ENCODE peak calls at places on chromosomes 1 and 21, in nine cellular contexts. V, D, U, H, K, O, X, Z and S are unnamed samples.

GRCh38 chr1:26164036-26164927 is 4.5 kb downstream of the C1orf232 start:
- DNase-seq in X (no peak), H (no peak), U (no peak), K (peak; percentile 55), V (peak; percentile 96), O (peak; percentile 37), Z (peak; percentile 33), D (peak; percentile 78), S (peak; percentile 8)

GRCh38 chr21:18759751-18760161 is 356.2 kb upstream of the TMPRSS15 start:
- DNase-seq in D (no peak), H (no peak), Z (no peak), X (no peak), V (no peak), O (no peak), U (no peak), K (no peak), S (no peak)

GRCh38 chr1:41870076-41870562 is 48.6 kb downstream of the HIVEP3 start:
- DNase-seq in O (no peak), D (no peak), U (no peak), X (no peak), H (no peak), K (no peak), V (no peak), Z (no peak), S (no peak)

GRCh38 chr1:21347072-21347581 is 56.9 kb upstream of the ECE1 start:
- DNase-seq in Z (no peak), H (no peak), V (no peak), K (no peak), D (no peak), O (no peak), U (no peak), X (no peak), S (no peak)

GRCh38 chr1:9827558-9828185 is 3.9 kb upstream of the CLSTN1 start:
- DNase-seq in O (no peak), H (no peak), U (no peak), Z (no peak), D (no peak), V (peak; percentile 90), K (no peak), X (no peak), S (no peak)

GRCh38 chr1:116375884-116376733 is 3.1 kb downstream of the ATP1A1 start:
- DNase-seq in V (peak; percentile 86), H (peak; percentile 40), Z (peak; percentile 85), K (peak; percentile 71), X (peak; percentile 93), D (no peak), U (no peak), O (peak; percentile 80), S (peak; percentile 79)

GRCh38 chr1:2481885-2482284 is 5.8 kb downstream of the PLCH2 start:
- DNase-seq in Z (no peak), D (no peak), O (no peak), H (no peak), U (no peak), X (no peak), K (no peak), V (no peak), S (no peak)

GRCh38 chr21:26965091-26965566 is 1.8 kb downstream of the ADAMTS5 start:
- DNase-seq in U (no peak), D (no peak), K (no peak), Z (no peak), H (no peak), O (no peak), V (peak; percentile 60), X (no peak), S (no peak)

GRCh38 chr1:247482747-247483146 is 24.8 kb upstream of the OR2B11 start:
- DNase-seq in Z (no peak), K (no peak), V (no peak), H (no peak), D (no peak), X (no peak), O (no peak), U (no peak), S (no peak)

GRCh38 chr1:190067592-190067991 is 410.1 kb downstream of the BRINP3 start:
- DNase-seq in V (peak; percentile 10), K (no peak), U (no peak), H (no peak), Z (peak; percentile 21), D (no peak), O (peak; percentile 12), X (no peak), S (no peak)

GRCh38 chr1:76410499-76410898 is 336.0 kb downstream of the ST6GALNAC3 start:
- DNase-seq in O (no peak), H (no peak), D (no peak), X (no peak), K (no peak), Z (no peak), V (no peak), U (no peak), S (no peak)

GRCh38 chr1:232709339-232709738 is 79.4 kb upstream of the SIPA1L2 start:
- DNase-seq in U (no peak), H (no peak), D (no peak), O (peak; percentile 33), Z (peak; percentile 35), X (no peak), K (no peak), V (no peak), S (no peak)

GRCh38 chr1:118988186-118989005 is at the start of gene TBX15:
- DNase-seq in X (no peak), Z (no peak), H (no peak), V (peak; percentile 96), K (no peak), U (no peak), O (no peak), D (peak; percentile 50), S (peak; percentile 67)

GRCh38 chr21:46002841-46003574 is 21.4 kb downstream of the COL6A1 start:
- DNase-seq in H (no peak), Z (no peak), U (no peak), D (no peak), X (peak; percentile 74), K (peak; percentile 23), V (peak; percentile 86), O (no peak), S (peak; percentile 44)

DNA sequence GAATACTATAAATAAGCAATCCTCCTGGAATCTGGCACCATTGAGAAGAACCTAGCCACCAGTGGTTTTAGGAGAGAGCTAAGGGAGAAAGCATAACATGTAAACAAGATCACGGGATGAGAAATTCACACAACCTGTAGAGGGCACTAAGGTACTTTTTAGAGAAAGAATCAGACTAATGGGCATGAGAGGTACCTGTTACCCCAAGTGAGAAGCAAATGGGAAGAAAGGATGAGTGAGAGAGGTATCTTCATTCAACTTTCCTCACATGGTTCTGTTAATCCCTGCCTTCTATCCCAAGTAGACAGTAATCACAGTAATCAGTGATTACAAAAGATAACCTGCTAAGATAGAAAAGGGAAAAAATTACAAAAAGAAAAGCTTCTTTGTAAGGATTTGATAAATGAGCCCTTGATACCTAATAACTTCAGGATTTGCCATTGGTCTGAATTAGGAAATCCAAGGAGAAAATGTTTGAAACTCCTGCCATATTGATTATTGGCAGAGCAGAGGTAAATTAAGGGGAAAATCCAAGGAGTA is 251.1 kb upstream of the ADGRL2 start:
- DNase-seq in X (no peak), U (peak; percentile 11), D (no peak), Z (peak; percentile 76), K (no peak), H (peak; percentile 14), O (peak; percentile 68), V (peak; percentile 46), S (peak; percentile 50)
- TF ChIP-seq CTCF in X (peak; percentile 18), U (peak; percentile 60), D (peak; percentile 34), Z (peak; percentile 64), K (peak; percentile 6), H (peak; percentile 64), O (peak; percentile 67), V (peak; percentile 60), S (peak; percentile 67)

DNA sequence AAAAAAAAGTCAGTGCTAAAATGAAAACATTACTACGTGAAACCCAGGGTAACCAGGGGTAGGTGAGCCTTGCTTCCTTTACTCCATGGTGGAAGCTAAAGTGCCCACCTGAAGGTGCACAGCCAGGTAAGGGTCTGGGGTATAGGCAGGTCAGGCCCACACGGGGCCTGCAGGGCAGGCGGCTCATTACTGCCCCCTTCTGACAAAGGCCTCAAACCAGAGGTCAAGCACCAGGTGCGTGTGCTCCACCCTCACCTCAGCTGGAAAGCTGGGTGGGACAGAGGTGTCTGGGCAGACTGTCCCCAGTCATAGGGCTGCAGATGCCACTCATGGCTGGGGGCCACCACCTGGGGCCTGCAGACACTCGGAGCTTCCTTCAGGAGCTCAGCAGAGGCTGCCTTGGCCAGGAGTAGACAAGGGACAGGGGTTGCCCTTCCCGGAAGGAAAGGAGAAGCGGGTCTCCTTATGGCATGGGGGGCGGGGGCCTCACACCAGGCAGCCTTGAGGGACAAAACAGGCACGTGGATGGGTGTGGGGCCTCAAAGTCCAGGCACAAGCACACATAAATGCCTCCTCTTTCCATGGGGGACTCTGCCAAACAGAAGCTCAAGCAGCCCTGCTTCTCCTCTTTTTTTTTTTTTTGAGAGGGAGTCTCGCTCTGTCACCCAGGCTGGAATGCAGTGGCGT is 36.2 kb downstream of the ACOT7 start:
- DNase-seq in H (no peak), X (no peak), U (no peak), Z (no peak), K (no peak), D (no peak), O (no peak), V (peak; percentile 59), S (no peak)
- TF ChIP-seq CTCF in H (peak; percentile 5), X (no peak), U (no peak), Z (peak; percentile 15), K (no peak), D (peak; percentile 48), O (peak; percentile 15), V (no peak), S (no peak)

GRCh38 chr1:234605983-234606730 is 3.8 kb downstream of the IRF2BP2 start:
- DNase-seq in U (no peak), H (no peak), K (peak; percentile 29), D (no peak), V (no peak), O (peak; percentile 73), X (no peak), Z (peak; percentile 81), S (peak; percentile 70)

GRCh38 chr1:234604393-234604725 is 5.6 kb downstream of the IRF2BP2 start:
- DNase-seq in D (no peak), Z (no peak), H (no peak), K (no peak), U (no peak), O (no peak), X (no peak), V (no peak), S (no peak)

GRCh38 chr1:234603221-234604204 is 6.5 kb downstream of the IRF2BP2 start:
- DNase-seq in Z (peak; percentile 74), O (peak; percentile 67), D (no peak), K (no peak), H (no peak), X (no peak), V (no peak), U (no peak), S (no peak)

GRCh38 chr1:234605493-234605982 is 4.4 kb downstream of the IRF2BP2 start:
- DNase-seq in O (peak; percentile 10), U (no peak), H (no peak), X (no peak), K (no peak), D (no peak), Z (no peak), V (no peak), S (no peak)

GRCh38 chr1:234604726-234605492 is 5.1 kb downstream of the IRF2BP2 start:
- DNase-seq in Z (peak; percentile 56), D (no peak), U (no peak), O (peak; percentile 59), K (no peak), V (no peak), X (no peak), H (no peak), S (peak; percentile 75)
- TF ChIP-seq CTCF in Z (no peak), D (no peak), U (no peak), O (no peak), K (no peak), V (no peak), X (no peak), H (no peak), S (no peak)

GRCh38 chr1:183470147-183470960 is 1.9 kb upstream of the SMG7 start:
- DNase-seq in O (peak; percentile 76), D (peak; percentile 78), V (peak; percentile 82), Z (peak; percentile 73), X (peak; percentile 92), U (peak; percentile 20), H (peak; percentile 8), K (peak; percentile 88), S (peak; percentile 62)
- TF ChIP-seq CTCF in O (peak; percentile 47), D (no peak), V (peak; percentile 41), Z (peak; percentile 41), X (peak; percentile 39), U (peak; percentile 49), H (peak; percentile 54), K (peak; percentile 38), S (peak; percentile 51)